ENCODE peak calls at places on chromosomes 11 and 22, in nine cellular contexts. H is mucosa of descending colon, Q is HepG2, C is dorsolateral prefrontal cortex, O is A549, V is fibroblast of lung, I is foreskin fibroblast, U is lower leg skin, D is AG09309. Z is an unnamed sample.

GRCh38 chr22:35733742-35734516 is 16.3 kb downstream of the APOL5 start:
- DNase-seq in H (no peak), Q (no peak), C (no peak), O (no peak), V (no peak), I (no peak), U (no peak), D (no peak), Z (no peak)

GRCh38 chr22:19291218-19291579 is 320 bp downstream of the CLTCL1 start:
- DNase-seq in H (peak), Q (no peak), C (no peak), O (no peak), V (no peak), I (no peak), U (peak), D (no peak), Z (no peak)

GRCh38 chr11:92225563-92226308 is 1.1 kb downstream of the FAT3 start:
- DNase-seq in H (no peak), Q (no peak), C (peak), O (no peak), V (no peak), I (no peak), U (no peak), D (no peak), Z (no peak)

GRCh38 chr22:50236731-50237409 is 8.0 kb downstream of the TUBGCP6 start:
- DNase-seq in H (no peak), Q (no peak), C (no peak), O (peak), V (no peak), I (no peak), U (no peak), D (no peak), Z (no peak)

GRCh38 chr11:703515-703914 is 2.5 kb upstream of the EPS8L2 start:
- DNase-seq in H (peak), Q (no peak), C (no peak), O (no peak), V (no peak), I (no peak), U (no peak), D (no peak), Z (no peak)

GRCh38 chr22:46707305-46707704 is 30.7 kb downstream of the CERK start:
- DNase-seq in H (no peak), Q (no peak), C (no peak), O (no peak), V (no peak), I (no peak), U (no peak), D (no peak), Z (no peak)

GRCh38 chr22:27113211-27114030 is 456.0 kb downstream of the MIAT start:
- DNase-seq in H (no peak), Q (peak), C (peak), O (peak), V (peak), I (peak), U (peak), D (peak), Z (peak)

GRCh38 chr11:11916981-11917399 is 75.2 kb downstream of the USP47 start:
- DNase-seq in H (no peak), Q (peak), C (no peak), O (no peak), V (peak), I (peak), U (no peak), D (peak), Z (peak)

GRCh38 chr11:74615988-74616387 is 23.6 kb downstream of the POLD3 start:
- DNase-seq in H (no peak), Q (no peak), C (no peak), O (no peak), V (no peak), I (no peak), U (no peak), D (no peak), Z (no peak)

GRCh38 chr11:134647066-134647746 is 235.2 kb upstream of the B3GAT1 start:
- DNase-seq in H (no peak), Q (no peak), C (no peak), O (no peak), V (no peak), I (no peak), U (peak), D (no peak), Z (no peak)

GRCh38 chr11:69638941-69639681 is 1.8 kb upstream of the CCND1 start:
- DNase-seq in H (peak), Q (peak), C (peak), O (peak), V (peak), I (peak), U (peak), D (peak), Z (peak)

GRCh38 chr11:47410404-47411264 is 2.2 kb downstream of the SLC39A13 start:
- DNase-seq in H (peak), Q (no peak), C (no peak), O (no peak), V (no peak), I (no peak), U (no peak), D (no peak), Z (no peak)

GRCh38 chr11:125995313-125995712 is 49.5 kb downstream of the VSIG10L2 start:
- DNase-seq in H (no peak), Q (no peak), C (peak), O (no peak), V (peak), I (no peak), U (no peak), D (no peak), Z (no peak)

GRCh38 chr11:45725776-45726606 is 60.6 kb upstream of the CHST1 start:
- DNase-seq in H (no peak), Q (no peak), C (no peak), O (no peak), V (no peak), I (no peak), U (peak), D (no peak), Z (no peak)

GRCh38 chr11:105821781-105822180 is 200.3 kb downstream of the MSANTD4 start:
- DNase-seq in H (no peak), Q (no peak), C (no peak), O (no peak), V (no peak), I (no peak), U (no peak), D (no peak), Z (no peak)

GRCh38 chr11:86219291-86220193 is 25.0 kb upstream of the EED start:
- DNase-seq in H (no peak), Q (no peak), C (no peak), O (no peak), V (no peak), I (no peak), U (no peak), D (no peak), Z (no peak)

GRCh38 chr22:49760280-49760629 is 67.4 kb downstream of the BRD1 start:
- DNase-seq in H (peak), Q (no peak), C (no peak), O (no peak), V (no peak), I (no peak), U (no peak), D (no peak), Z (no peak)

GRCh38 chr22:32660292-32660691 is 141.2 kb upstream of the TIMP3 start:
- DNase-seq in H (peak), Q (peak), C (no peak), O (peak), V (peak), I (peak), U (peak), D (no peak), Z (peak)

GRCh38 chr11:11454671-11455223 is 101.7 kb upstream of the CSNK2A3 start:
- DNase-seq in H (no peak), Q (no peak), C (no peak), O (no peak), V (no peak), I (no peak), U (no peak), D (no peak), Z (no peak)

GRCh38 chr11:121716060-121716459 is 263.3 kb upstream of the SORL1-AS1 start:
- DNase-seq in H (no peak), Q (no peak), C (no peak), O (no peak), V (peak), I (peak), U (no peak), D (peak), Z (peak)

GRCh38 chr11:77560605-77561004 is 29.1 kb upstream of the AQP11 start:
- DNase-seq in H (no peak), Q (peak), C (no peak), O (peak), V (peak), I (peak), U (no peak), D (no peak), Z (no peak)

GRCh38 chr11:7672960-7673723 is at the start of gene CYB5R2:
- DNase-seq in H (peak), Q (no peak), C (no peak), O (peak), V (peak), I (peak), U (peak), D (no peak), Z (no peak)

GRCh38 chr11:70660059-70660888 is 261.9 kb downstream of the CTTN start:
- DNase-seq in H (no peak), Q (no peak), C (no peak), O (no peak), V (no peak), I (no peak), U (no peak), D (no peak), Z (no peak)

GRCh38 chr22:24105018-24105360 is 76.3 kb upstream of the SUSD2 start:
- DNase-seq in H (no peak), Q (no peak), C (peak), O (no peak), V (peak), I (peak), U (no peak), D (no peak), Z (peak)

GRCh38 chr11:72722050-72722748 is 30.0 kb downstream of the ARAP1 start:
- DNase-seq in H (peak), Q (no peak), C (peak), O (peak), V (peak), I (peak), U (peak), D (peak), Z (peak)

GRCh38 chr22:24059121-24059520 is 48.0 kb downstream of the CABIN1 start:
- DNase-seq in H (no peak), Q (no peak), C (no peak), O (no peak), V (peak), I (peak), U (no peak), D (peak), Z (peak)

GRCh38 chr11:8092587-8093424 is 11.8 kb downstream of the TUB start:
- DNase-seq in H (peak), Q (peak), C (no peak), O (peak), V (peak), I (peak), U (peak), D (no peak), Z (no peak)

GRCh38 chr11:74685905-74686304 is 45.3 kb downstream of the CHRDL2 start:
- DNase-seq in H (no peak), Q (no peak), C (no peak), O (no peak), V (no peak), I (no peak), U (peak), D (no peak), Z (no peak)

GRCh38 chr22:27726344-27726725 is 75.2 kb downstream of the MN1 start:
- DNase-seq in H (no peak), Q (no peak), C (no peak), O (no peak), V (no peak), I (no peak), U (no peak), D (no peak), Z (no peak)

GRCh38 chr11:2775083-2775625 is 75.4 kb upstream of the KCNQ1OT1 start:
- DNase-seq in H (peak), Q (no peak), C (no peak), O (no peak), V (no peak), I (no peak), U (peak), D (no peak), Z (no peak)

GRCh38 chr11:70476669-70477068 is 78.3 kb downstream of the CTTN start:
- DNase-seq in H (no peak), Q (no peak), C (no peak), O (no peak), V (no peak), I (peak), U (no peak), D (no peak), Z (no peak)

GRCh38 chr22:36510384-36510783 is 3.5 kb upstream of the FOXRED2 start:
- DNase-seq in H (no peak), Q (no peak), C (no peak), O (no peak), V (no peak), I (no peak), U (no peak), D (no peak), Z (no peak)

GRCh38 chr22:44413211-44413610 is 84.8 kb downstream of the RTL6 start:
- DNase-seq in H (peak), Q (no peak), C (no peak), O (no peak), V (no peak), I (no peak), U (peak), D (no peak), Z (no peak)

GRCh38 chr11:79390923-79391322 is 49.9 kb downstream of the TENM4 start:
- DNase-seq in H (no peak), Q (no peak), C (no peak), O (no peak), V (peak), I (no peak), U (no peak), D (no peak), Z (no peak)

GRCh38 chr11:70078095-70078795 is at the start of gene ANO1:
- DNase-seq in H (peak), Q (no peak), C (peak), O (no peak), V (peak), I (no peak), U (no peak), D (no peak), Z (no peak)

GRCh38 chr22:39240841-39241631 is 3.7 kb downstream of the PDGFB start:
- DNase-seq in H (peak), Q (peak), C (no peak), O (peak), V (no peak), I (no peak), U (peak), D (no peak), Z (no peak)
- H3K4me3 ChIP-seq in H (no peak), Q (peak), C (peak), O (no peak), V (no peak), I (no peak), U (peak), D (no peak), Z (no peak)

DNA sequence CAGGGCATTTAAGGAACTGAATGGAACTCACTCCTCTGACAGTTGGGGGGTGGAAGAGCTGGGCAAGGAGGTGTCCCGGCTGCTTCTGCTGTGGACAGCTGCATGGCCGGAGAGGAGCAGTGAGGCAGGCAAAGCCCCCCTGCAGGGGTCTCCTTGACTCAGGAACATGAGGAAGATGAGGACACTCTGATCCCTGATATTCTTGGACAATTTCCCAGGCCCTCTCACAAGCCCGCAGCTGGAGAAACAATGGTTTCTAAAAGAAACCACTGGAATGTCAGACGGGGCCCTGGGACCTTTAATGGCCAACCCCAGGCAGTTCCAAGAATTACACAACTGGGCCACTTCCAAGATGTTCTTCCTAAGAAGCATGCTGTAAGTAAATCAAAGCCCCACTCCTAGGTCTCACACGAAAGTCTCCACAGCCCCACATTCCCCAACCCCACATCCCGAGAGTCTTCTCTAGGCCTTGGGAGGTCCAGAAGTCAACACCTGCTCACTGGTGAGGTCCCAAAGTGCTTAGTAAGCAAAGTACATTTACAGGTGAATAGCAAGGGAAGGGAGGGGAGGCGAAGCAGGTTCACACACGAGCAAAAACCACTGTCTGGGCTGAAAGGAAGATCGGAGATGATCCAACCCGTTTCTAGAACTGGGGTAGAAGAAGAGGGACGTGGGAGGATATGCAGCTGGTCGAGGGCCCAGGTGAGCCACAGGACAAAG is 1.0 kb upstream of the CCDC86 start:
- DNase-seq in H (no peak), Q (no peak), C (no peak), O (no peak), V (peak), I (peak), U (no peak), D (peak), Z (peak)
- H3K4me3 ChIP-seq in H (no peak), Q (no peak), C (peak), O (no peak), V (no peak), I (no peak), U (no peak), D (no peak), Z (no peak)

GRCh38 chr11:65777241-65777640 is 3.5 kb downstream of the AP5B1 start:
- DNase-seq in H (no peak), Q (no peak), C (no peak), O (no peak), V (no peak), I (no peak), U (peak), D (no peak), Z (no peak)
- H3K4me3 ChIP-seq in H (no peak), Q (no peak), C (no peak), O (no peak), V (no peak), I (no peak), U (no peak), D (no peak), Z (no peak)

GRCh38 chr22:29478326-29479276 is 1.4 kb upstream of the NEFH start:
- DNase-seq in H (no peak), Q (no peak), C (no peak), O (peak), V (no peak), I (no peak), U (no peak), D (no peak), Z (no peak)

GRCh38 chr22:29477919-29478318 is 2.1 kb upstream of the NEFH start:
- DNase-seq in H (no peak), Q (no peak), C (no peak), O (peak), V (no peak), I (no peak), U (no peak), D (no peak), Z (no peak)

GRCh38 chr22:29480512-29481264 is 670 bp downstream of the NEFH start:
- DNase-seq in H (peak), Q (no peak), C (peak), O (no peak), V (peak), I (peak), U (no peak), D (no peak), Z (peak)

GRCh38 chr22:29480262-29480511 is 169 bp downstream of the NEFH start:
- DNase-seq in H (no peak), Q (no peak), C (no peak), O (no peak), V (no peak), I (no peak), U (no peak), D (no peak), Z (no peak)

GRCh38 chr22:29479417-29480261 is at the start of gene NEFH:
- DNase-seq in H (no peak), Q (no peak), C (peak), O (no peak), V (no peak), I (no peak), U (no peak), D (no peak), Z (no peak)
- H3K4me3 ChIP-seq in H (no peak), Q (no peak), C (peak), O (no peak), V (peak), I (peak), U (no peak), D (no peak), Z (peak)

GRCh38 chr11:36376888-36377758 is 81.0 kb downstream of the PRR5L start:
- DNase-seq in H (peak), Q (no peak), C (no peak), O (peak), V (peak), I (peak), U (peak), D (no peak), Z (no peak)

GRCh38 chr11:36381005-36381350 is 84.9 kb downstream of the PRR5L start:
- DNase-seq in H (no peak), Q (no peak), C (no peak), O (no peak), V (no peak), I (no peak), U (no peak), D (no peak), Z (no peak)

GRCh38 chr11:36377759-36378553 is 81.9 kb downstream of the PRR5L start:
- DNase-seq in H (no peak), Q (no peak), C (no peak), O (no peak), V (no peak), I (no peak), U (no peak), D (no peak), Z (no peak)

GRCh38 chr11:36380296-36381004 is 84.4 kb downstream of the PRR5L start:
- DNase-seq in H (no peak), Q (no peak), C (no peak), O (no peak), V (no peak), I (no peak), U (no peak), D (no peak), Z (no peak)

GRCh38 chr11:36379653-36380052 is 83.6 kb downstream of the PRR5L start:
- DNase-seq in H (no peak), Q (no peak), C (no peak), O (no peak), V (no peak), I (no peak), U (no peak), D (no peak), Z (no peak)
- H3K4me3 ChIP-seq in H (no peak), Q (no peak), C (no peak), O (no peak), V (no peak), I (no peak), U (no peak), D (no peak), Z (no peak)

GRCh38 chr22:25663654-25664053 is 78.3 kb upstream of the MYO18B start:
- DNase-seq in H (no peak), Q (peak), C (no peak), O (no peak), V (no peak), I (no peak), U (no peak), D (no peak), Z (no peak)

GRCh38 chr22:25661067-25661466 is 80.9 kb upstream of the MYO18B start:
- DNase-seq in H (no peak), Q (no peak), C (no peak), O (no peak), V (peak), I (no peak), U (no peak), D (no peak), Z (no peak)

GRCh38 chr22:25668437-25668836 is 73.6 kb upstream of the MYO18B start:
- DNase-seq in H (no peak), Q (peak), C (no peak), O (peak), V (peak), I (peak), U (no peak), D (peak), Z (peak)

DNA sequence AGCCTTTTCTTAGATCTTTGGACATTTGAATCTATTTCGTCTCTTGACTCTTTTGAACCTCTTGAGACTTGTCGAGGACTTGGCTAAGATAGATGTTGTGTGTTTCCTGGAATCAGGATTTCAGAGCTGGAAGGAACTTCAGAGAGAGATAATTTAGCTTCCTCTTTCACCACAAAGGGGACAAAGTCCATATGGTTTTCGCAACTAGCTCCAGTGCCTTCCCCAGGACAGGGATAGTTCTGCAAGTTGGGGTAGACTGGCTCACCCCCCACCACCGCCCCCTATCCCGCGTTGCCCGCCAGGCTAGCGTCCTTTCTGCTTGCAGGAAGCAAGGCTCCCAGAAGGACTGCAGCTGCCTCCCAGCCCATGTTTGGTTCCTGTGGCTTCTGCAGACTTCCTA is 75.7 kb upstream of the MYO18B start:
- DNase-seq in H (peak), Q (peak), C (no peak), O (peak), V (no peak), I (no peak), U (peak), D (no peak), Z (peak)
- H3K4me3 ChIP-seq in H (no peak), Q (no peak), C (no peak), O (no peak), V (no peak), I (no peak), U (no peak), D (no peak), Z (no peak)

Z was measured in skeletal muscle cell.